ENCODE peak calls at places on chromosome 1, in six cellular contexts. G, B, P, S, C and H are unnamed samples.

GRCh38 chr1:180533571-180533987 is 25.2 kb upstream of the OVAAL start:
- DNase-seq in B (peak), G (peak), C (peak), S (no peak), P (peak), H (peak)

GRCh38 chr1:84796201-84796600 is 96.8 kb downstream of the LPAR3 start:
- DNase-seq in S (peak), C (no peak), B (no peak), G (no peak), P (no peak), H (no peak)

GRCh38 chr1:155062702-155063411 is 683 bp upstream of the EFNA4 start:
- DNase-seq in B (peak), C (peak), S (no peak), P (peak), G (peak), H (peak)

GRCh38 chr1:29520571-29521437 is 284.5 kb downstream of the PTPRU start:
- DNase-seq in B (no peak), G (peak), C (peak), P (no peak), S (no peak), H (peak)

GRCh38 chr1:41501581-41501980 is 17.1 kb upstream of the EDN2 start:
- DNase-seq in S (no peak), G (no peak), B (no peak), C (no peak), P (no peak), H (peak)

GRCh38 chr1:116259665-116260064 is 113.4 kb upstream of the ATP1A1 start:
- DNase-seq in G (no peak), C (no peak), P (no peak), B (no peak), S (peak), H (no peak)

GRCh38 chr1:17877316-17877715 is 122.2 kb downstream of the ACTL8 start:
- DNase-seq in P (no peak), S (no peak), B (no peak), C (peak), G (no peak), H (peak)

GRCh38 chr1:225468270-225469020 is 40.6 kb upstream of the LBR start:
- DNase-seq in G (no peak), C (peak), B (peak), S (no peak), P (no peak), H (peak)

GRCh38 chr1:68805097-68805641 is 308.3 kb upstream of the DEPDC1 start:
- DNase-seq in G (no peak), P (no peak), C (no peak), B (no peak), S (no peak), H (no peak)

GRCh38 chr1:28506907-28507246 is 1.0 kb downstream of the RCC1 start:
- DNase-seq in C (no peak), G (no peak), P (no peak), B (no peak), S (no peak), H (no peak)

GRCh38 chr1:26705788-26706237 is 10.0 kb downstream of the ARID1A start:
- DNase-seq in B (no peak), S (no peak), C (no peak), P (no peak), G (no peak), H (no peak)

GRCh38 chr1:156496211-156496761 is 4.3 kb downstream of the MEF2D start:
- DNase-seq in G (no peak), S (no peak), C (peak), B (peak), P (no peak), H (peak)

GRCh38 chr1:208208132-208208487 is 36.1 kb downstream of the PLXNA2 start:
- DNase-seq in P (no peak), S (no peak), G (no peak), C (no peak), B (no peak), H (no peak)
- H3K4me3 ChIP-seq in P (no peak), S (no peak), G (no peak), C (no peak), B (no peak), H (no peak)

DNA sequence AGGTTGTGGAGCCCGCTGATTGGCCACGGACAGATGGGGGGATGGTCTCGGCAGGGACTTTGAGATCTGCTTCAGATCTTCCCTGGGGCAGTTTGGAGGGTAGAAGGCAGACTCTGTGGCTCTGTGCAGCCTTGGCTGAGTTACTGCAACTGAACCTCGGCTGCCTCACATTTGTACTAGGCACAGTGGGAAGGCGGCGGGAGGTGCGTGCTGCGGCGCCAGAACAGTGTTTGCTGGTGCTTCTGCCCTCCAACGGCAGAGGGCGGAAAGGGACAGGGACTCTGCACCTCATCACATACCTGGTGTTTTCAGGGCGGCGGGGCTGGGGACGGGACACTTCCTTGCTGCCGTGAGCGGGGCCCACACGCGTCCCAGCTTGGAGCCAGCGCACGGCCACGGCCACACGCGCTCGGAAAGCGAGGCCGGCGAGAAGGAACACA is 26.2 kb downstream of the SLC66A1 start:
- DNase-seq in P (peak), C (no peak), S (no peak), G (peak), B (no peak), H (peak)
- H3K27ac ChIP-seq in P (no peak), C (no peak), S (no peak), G (peak), B (no peak), H (no peak)

DNA sequence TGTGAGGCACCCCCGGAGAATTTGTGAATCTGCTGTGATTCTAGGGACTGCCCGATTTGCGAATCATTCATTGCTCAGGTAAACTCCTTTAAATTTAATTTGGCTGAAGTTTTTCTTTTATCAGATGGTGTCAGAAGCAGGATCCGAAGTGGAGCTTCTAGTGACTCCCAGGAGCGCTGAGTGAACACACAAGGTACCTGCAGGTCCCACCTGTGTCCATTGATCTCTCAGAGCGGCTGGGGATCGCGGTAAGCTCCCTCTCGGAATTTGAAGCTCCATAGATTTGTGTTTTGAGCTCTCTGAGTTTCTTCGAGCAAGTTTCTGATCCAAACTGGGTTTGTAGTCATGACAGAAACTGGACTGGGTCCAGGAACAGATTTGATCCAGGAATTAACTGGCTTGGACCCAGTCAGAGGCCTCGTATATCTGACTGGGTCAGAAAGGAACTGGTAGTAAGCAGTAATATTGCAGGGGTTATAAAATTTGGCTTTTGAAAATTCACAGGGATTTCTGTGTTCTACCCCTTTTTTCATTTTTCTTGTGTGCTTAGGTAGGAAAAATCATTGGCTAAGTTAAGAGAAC is 56.2 kb upstream of the EDEM3 start:
- DNase-seq in P (no peak), G (no peak), C (no peak), B (no peak), S (no peak), H (no peak)
- H3K4me3 ChIP-seq in P (no peak), G (no peak), C (no peak), B (no peak), S (no peak), H (no peak)

DNA sequence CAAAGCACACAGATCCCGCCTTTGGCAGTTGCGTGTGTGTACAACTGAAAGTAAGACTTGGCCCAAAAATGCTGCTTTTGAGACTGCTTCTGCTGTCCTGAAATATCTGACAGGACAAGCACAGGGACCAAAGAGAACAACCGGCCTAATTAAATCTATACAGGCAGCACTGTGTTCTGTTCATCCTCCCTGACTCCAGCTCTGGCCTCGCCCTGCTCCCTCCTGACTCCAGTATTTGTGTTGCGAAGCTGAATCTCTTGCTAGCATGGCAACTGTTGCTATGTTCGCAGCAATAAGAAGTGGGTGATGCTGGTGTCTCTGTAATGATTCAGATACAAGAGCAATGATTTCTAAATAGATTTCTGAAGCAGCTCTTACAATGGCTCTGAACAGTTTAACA is 7.3 kb downstream of the LRRC53 start:
- DNase-seq in G (no peak), C (no peak), S (no peak), B (no peak), P (peak), H (no peak)
- H3K27ac ChIP-seq in G (no peak), C (no peak), S (no peak), B (no peak), P (no peak), H (peak)

GRCh38 chr1:2313651-2314296 is 77.6 kb downstream of the MORN1 start:
- DNase-seq in S (no peak), P (no peak), B (no peak), G (no peak), C (no peak), H (no peak)

GRCh38 chr1:2314297-2314802 is 77.0 kb downstream of the MORN1 start:
- DNase-seq in P (peak), S (no peak), B (peak), G (peak), C (peak), H (peak)

GRCh38 chr1:2316451-2316940 is 74.9 kb downstream of the MORN1 start:
- DNase-seq in P (no peak), S (no peak), B (no peak), C (no peak), G (no peak), H (no peak)

GRCh38 chr1:2315711-2316450 is 75.5 kb downstream of the MORN1 start:
- DNase-seq in S (no peak), G (no peak), B (no peak), C (no peak), P (no peak), H (peak)

DNA sequence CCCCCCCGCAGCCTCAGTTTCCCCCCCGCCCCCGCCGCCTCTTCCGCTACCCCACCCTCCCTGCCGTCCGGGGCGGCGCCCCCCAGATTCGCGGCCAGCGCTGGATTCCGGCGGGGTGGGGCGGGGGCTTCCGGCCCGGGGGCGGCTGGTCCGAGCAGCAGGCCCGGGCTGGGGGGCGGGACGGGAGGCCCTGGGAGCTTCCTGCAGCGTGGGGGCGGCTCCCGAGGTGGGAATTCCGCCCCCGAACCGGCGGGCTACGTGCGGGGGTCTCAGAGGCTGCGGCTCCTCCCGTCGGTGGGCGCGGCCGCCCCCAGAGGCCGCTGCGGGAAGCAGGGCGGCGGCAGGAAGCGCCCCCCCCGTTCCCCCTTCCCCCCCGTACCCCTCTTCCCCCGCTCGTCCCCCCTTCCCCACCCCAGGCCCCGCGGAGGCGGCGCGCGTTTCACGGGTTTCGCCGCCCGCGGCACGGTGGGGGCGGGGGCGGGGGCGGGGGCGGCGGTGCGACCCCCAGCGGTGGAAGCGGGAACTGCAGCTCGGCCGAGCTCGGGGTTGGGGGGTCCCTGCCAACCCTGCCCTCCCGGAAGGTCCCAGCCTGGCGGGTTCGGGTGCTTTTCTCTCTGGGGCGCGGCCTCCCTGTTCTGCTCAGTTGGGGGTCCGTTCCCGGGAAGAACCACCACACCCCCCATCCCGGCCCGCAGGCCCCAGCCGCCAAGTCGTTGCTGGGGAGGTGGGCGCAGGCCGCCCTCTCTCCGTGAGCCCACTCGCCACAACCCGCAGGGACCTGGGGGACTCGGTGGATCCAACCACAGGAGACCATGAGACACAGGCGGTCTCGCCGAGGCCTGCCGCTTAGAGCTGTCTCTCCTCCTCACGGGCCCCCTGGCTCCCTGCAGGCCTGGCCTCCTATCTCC is 76.3 kb downstream of the MORN1 start:
- DNase-seq in B (peak), S (no peak), C (peak), G (peak), P (peak), H (peak)
- H3K4me3 ChIP-seq in B (peak), S (peak), C (peak), G (peak), P (peak), H (no peak)

GRCh38 chr1:31370021-31370420 is 2.9 kb downstream of the FABP3 start:
- DNase-seq in P (no peak), G (no peak), C (no peak), B (no peak), S (no peak), H (no peak)

GRCh38 chr1:31372051-31372450 is 825 bp downstream of the FABP3 start:
- DNase-seq in B (no peak), S (no peak), P (no peak), G (no peak), C (no peak), H (no peak)

GRCh38 chr1:31371560-31371959 is 1.3 kb downstream of the FABP3 start:
- DNase-seq in P (no peak), C (no peak), S (no peak), B (peak), G (no peak), H (no peak)

GRCh38 chr1:31372961-31373896 is at the start of gene FABP3:
- DNase-seq in S (peak), P (peak), C (peak), B (peak), G (peak), H (peak)

DNA sequence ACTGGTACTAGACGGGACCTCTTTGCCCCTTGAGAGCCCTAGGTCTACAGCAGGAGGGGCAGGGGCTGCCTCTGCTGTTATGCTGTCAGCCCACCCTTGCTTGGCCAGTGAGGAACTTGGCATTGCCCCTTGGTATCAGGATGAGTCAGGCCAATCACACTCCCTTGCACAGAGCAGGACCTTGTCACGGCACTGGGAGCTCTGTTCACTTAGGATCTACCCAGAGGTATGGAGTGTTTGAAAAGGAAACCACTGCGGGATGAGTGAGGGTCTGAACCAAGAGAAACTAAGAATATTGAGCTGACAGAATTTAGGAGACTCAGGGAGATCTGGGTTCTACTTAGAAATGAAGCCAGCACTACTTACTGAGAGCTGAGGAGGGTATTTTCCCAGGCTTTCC is 1.8 kb downstream of the FABP3 start:
- DNase-seq in B (no peak), G (no peak), C (no peak), P (no peak), S (no peak), H (no peak)
- H3K27ac ChIP-seq in B (peak), G (no peak), C (no peak), P (peak), S (peak), H (no peak)

GRCh38 chr1:211411639-211412038 is 80.3 kb downstream of the RD3 start:
- DNase-seq in S (no peak), C (no peak), P (no peak), G (no peak), B (no peak), H (no peak)

GRCh38 chr1:211420845-211421454 is 71.0 kb downstream of the RD3 start:
- DNase-seq in P (no peak), G (no peak), B (no peak), C (no peak), S (no peak), H (no peak)

GRCh38 chr1:211420389-211420788 is 71.6 kb downstream of the RD3 start:
- DNase-seq in P (no peak), G (no peak), B (no peak), S (no peak), C (no peak), H (peak)

DNA sequence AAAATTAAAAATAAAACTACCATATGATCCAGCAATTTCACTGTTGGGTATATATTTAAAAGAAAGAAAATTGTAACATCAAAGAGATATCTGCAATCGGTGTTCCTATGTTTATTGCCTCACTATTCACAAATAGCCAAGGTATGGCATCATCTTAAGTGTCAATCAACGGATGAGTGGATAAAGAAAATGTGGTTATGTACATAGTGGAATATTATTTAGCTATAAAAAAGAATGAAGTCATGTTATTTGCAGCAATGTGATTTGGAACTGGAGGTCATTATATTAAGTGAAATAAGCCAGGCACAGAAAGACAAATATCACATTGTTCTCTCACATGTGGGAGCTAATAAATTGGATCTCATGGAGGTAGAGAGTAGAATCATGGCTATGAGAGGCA is 76.3 kb downstream of the RD3 start:
- DNase-seq in P (no peak), C (no peak), B (no peak), G (no peak), S (no peak), H (no peak)
- H3K4me3 ChIP-seq in P (no peak), C (peak), B (no peak), G (no peak), S (no peak), H (peak)

GRCh38 chr1:6601865-6602668 is 602 bp downstream of the KLHL21 start:
- DNase-seq in B (peak), G (no peak), S (no peak), P (peak), C (peak), H (peak)

GRCh38 chr1:6601049-6601864 is 1.4 kb downstream of the KLHL21 start:
- DNase-seq in P (peak), S (peak), B (peak), C (peak), G (peak), H (peak)

GRCh38 chr1:6602669-6603423 is at the start of gene KLHL21:
- DNase-seq in G (peak), C (peak), B (peak), S (peak), P (peak), H (peak)

GRCh38 chr1:6603424-6603850 is 768 bp upstream of the KLHL21 start:
- DNase-seq in S (no peak), G (peak), P (peak), C (peak), B (peak), H (peak)

DNA sequence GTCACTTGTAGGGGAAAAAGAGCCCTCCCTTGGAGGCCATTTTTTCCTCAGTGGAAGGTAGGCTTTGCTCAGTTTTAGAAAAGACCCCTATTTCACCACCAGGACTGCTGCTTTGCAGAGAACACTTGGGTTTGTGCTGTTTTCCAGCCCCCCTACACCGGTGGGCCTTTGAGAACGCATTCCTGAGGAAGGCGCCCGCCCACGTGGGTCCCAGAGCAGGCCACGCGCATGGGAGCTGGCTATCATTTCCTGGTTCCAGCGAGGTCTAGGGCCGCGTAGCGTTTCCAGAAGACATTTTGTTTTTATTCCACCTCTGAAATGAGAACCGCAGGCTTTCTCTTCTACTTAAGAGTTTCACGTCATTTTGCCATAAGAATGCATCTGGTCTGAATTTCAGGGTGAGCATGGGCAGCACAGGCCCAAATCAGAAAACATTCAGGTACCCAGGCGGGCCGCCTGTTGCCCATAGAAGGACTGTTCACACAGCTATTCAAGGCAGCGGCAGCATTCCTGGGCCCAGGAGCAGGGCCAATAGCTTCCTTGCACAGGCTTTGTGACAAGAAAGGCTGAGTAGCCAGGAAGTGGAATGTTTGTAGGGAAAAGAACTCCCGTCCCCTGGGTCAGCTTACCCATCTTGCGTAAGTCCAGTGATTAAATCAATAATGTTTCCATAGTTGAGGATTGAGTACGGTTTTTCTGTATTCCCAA is 1.3 kb upstream of the KLHL21 start:
- DNase-seq in S (no peak), B (peak), C (peak), P (peak), G (peak), H (peak)
- H3K27ac ChIP-seq in S (peak), B (peak), C (peak), P (peak), G (peak), H (peak)

DNA sequence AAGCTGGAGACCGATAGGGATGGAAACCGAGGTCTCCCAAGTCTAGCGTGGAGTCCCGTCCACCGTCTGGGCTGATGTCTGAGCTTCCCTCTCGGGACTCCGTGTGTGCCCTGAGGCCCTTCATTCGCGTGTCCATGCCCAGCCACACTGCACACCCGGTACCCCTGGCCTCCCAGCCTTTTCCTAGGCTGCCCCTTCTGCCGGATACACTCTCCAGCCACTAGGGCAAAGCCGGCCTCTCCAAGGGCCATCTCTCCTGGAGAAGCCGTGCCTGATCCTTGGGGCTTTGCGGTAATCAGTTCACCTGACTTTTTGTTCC is 49.4 kb upstream of the SLC2A1 start:
- DNase-seq in B (no peak), P (peak), S (no peak), C (no peak), G (no peak), H (no peak)
- H3K4me3 ChIP-seq in B (no peak), P (no peak), S (no peak), C (no peak), G (peak), H (no peak)